ENCODE peak calls at places on chromosomes 3 and 15, in four cellular contexts. U, J, A and L are unnamed samples.

GRCh38 chr3:25424238-25425013 is 3.6 kb upstream of the RARB start:
- DNase-seq in J (no peak), A (no peak), U (no peak), L (no peak)

GRCh38 chr15:57133127-57133968 is 214.9 kb downstream of the TCF12 start:
- DNase-seq in U (peak; percentile 23), A (no peak), J (no peak), L (no peak)

GRCh38 chr3:36405193-36405592 is 24.9 kb downstream of the STAC start:
- DNase-seq in J (no peak), A (no peak), U (no peak), L (no peak)

GRCh38 chr3:182035324-182035723 is 323.6 kb downstream of the SOX2 start:
- DNase-seq in A (no peak), J (no peak), U (no peak), L (no peak)

GRCh38 chr3:150783334-150783733 is 20.4 kb upstream of the SIAH2 start:
- DNase-seq in J (peak; percentile 51), U (no peak), A (no peak), L (peak; percentile 39)

GRCh38 chr3:42892807-42893206 is 13.1 kb upstream of the ZNF662 start:
- DNase-seq in U (no peak), J (no peak), A (no peak), L (no peak)

GRCh38 chr15:44215594-44215993 is 20.5 kb upstream of the FRMD5 start:
- DNase-seq in U (no peak), J (peak; percentile 95), A (peak; percentile 32), L (peak; percentile 75)

GRCh38 chr15:46061002-46061401 is 426.2 kb downstream of the SQOR start:
- DNase-seq in A (no peak), J (no peak), U (no peak), L (no peak)

GRCh38 chr3:168034152-168034928 is 61.4 kb downstream of the GOLIM4 start:
- DNase-seq in U (no peak), J (peak; percentile 81), A (no peak), L (peak; percentile 68)

GRCh38 chr15:67037694-67038093 is 27.7 kb upstream of the SMAD3 start:
- DNase-seq in A (no peak), U (no peak), J (no peak), L (no peak)

GRCh38 chr15:76999996-77000395 is 5.1 kb downstream of the PSTPIP1 start:
- DNase-seq in A (no peak), J (no peak), U (peak; percentile 21), L (no peak)

GRCh38 chr3:57163751-57164150 is 1.4 kb downstream of the IL17RD start:
- DNase-seq in J (peak; percentile 37), U (no peak), A (no peak), L (no peak)

GRCh38 chr3:78741066-78741645 is 1026.6 kb downstream of the ROBO1 start:
- DNase-seq in A (no peak), U (no peak), J (no peak), L (no peak)

GRCh38 chr3:143565943-143566342 is 282.3 kb downstream of the SLC9A9 start:
- DNase-seq in A (no peak), J (peak; percentile 68), U (no peak), L (peak; percentile 44)

GRCh38 chr3:10729439-10729838 is 86.6 kb upstream of the SLC6A11 start:
- DNase-seq in U (no peak), J (no peak), A (no peak), L (no peak)

GRCh38 chr3:157460253-157460652 is 23.6 kb downstream of the PTX3 start:
- DNase-seq in J (peak; percentile 58), A (no peak), U (no peak), L (peak; percentile 52)

GRCh38 chr15:29570121-29570930 is 251.9 kb downstream of the TJP1 start:
- DNase-seq in A (peak; percentile 1), U (no peak), J (peak; percentile 2), L (no peak)

GRCh38 chr3:28575100-28575747 is 226.6 kb upstream of the AZI2 start:
- DNase-seq in U (no peak), A (no peak), J (no peak), L (no peak)

GRCh38 chr3:53255360-53255774 is 455 bp downstream of the TKT start:
- DNase-seq in J (no peak), U (peak; percentile 60), A (no peak), L (no peak)